ENCODE peak calls at places on chromosomes 1 and 21, in four cellular contexts. K is SHP77; W is activated CD4-positive, alpha-beta T cell treated with anti-CD3 and anti-CD28 coated beads, Interleukin-2, amount 50 U/mL, for 4 hours; R is D341Med. H is an unnamed sample.

GRCh38 chr21:21682172-21682571 is 684.0 kb downstream of the NCAM2 start:
- DNase-seq in K (no peak), W (no peak), R (no peak), H (no peak)

GRCh38 chr1:113269577-113269976 is 120.7 kb upstream of the MAGI3 start:
- DNase-seq in K (no peak), W (no peak), R (no peak), H (no peak)

GRCh38 chr1:229169399-229169798 is 101.5 kb upstream of the RAB4A start:
- DNase-seq in K (no peak), W (no peak), R (no peak), H (no peak)

GRCh38 chr1:230102046-230102445 is 35.0 kb downstream of the GALNT2 start:
- DNase-seq in K (no peak), W (no peak), R (no peak), H (no peak)

GRCh38 chr1:169892176-169892818 is 1.4 kb downstream of the SCYL3 start:
- DNase-seq in K (no peak), W (no peak), R (no peak), H (no peak)

GRCh38 chr1:30816211-30817082 is 58.9 kb upstream of the LAPTM5 start:
- DNase-seq in K (peak), W (no peak), R (no peak), H (no peak)

GRCh38 chr1:220038640-220039039 is 7.7 kb downstream of the EPRS1 start:
- DNase-seq in K (no peak), W (no peak), R (no peak), H (no peak)

GRCh38 chr1:22506130-22506692 is 54.6 kb downstream of the ZBTB40 start:
- DNase-seq in K (no peak), W (no peak), R (no peak), H (no peak)

GRCh38 chr1:51966559-51966958 is 23.9 kb downstream of the RAB3B start:
- DNase-seq in K (no peak), W (no peak), R (no peak), H (no peak)

GRCh38 chr1:53014791-53015507 is 47.1 kb upstream of the PODN start:
- DNase-seq in K (peak), W (peak), R (peak), H (peak)

GRCh38 chr1:3116560-3116959 is 47.6 kb downstream of the PRDM16 start:
- DNase-seq in K (no peak), W (no peak), R (no peak), H (no peak)

GRCh38 chr1:71245246-71245645 is 164.4 kb upstream of the ZRANB2 start:
- DNase-seq in K (no peak), W (no peak), R (no peak), H (no peak)

GRCh38 chr1:52237430-52237829 is 95.5 kb downstream of the ZFYVE9 start:
- DNase-seq in K (no peak), W (no peak), R (no peak), H (no peak)

GRCh38 chr1:234322979-234323378 is 50.3 kb upstream of the COA6 start:
- DNase-seq in K (peak), W (peak), R (peak), H (no peak)